ENCODE peak calls at places on chromosomes 7 and 10, in nine cellular contexts. D is astrocyte; N is esophagus squamous epithelium; J is hepatocyte; E is tibial artery; Q is heart right ventricle; T is neural progenitor cell; M is CD8-positive, alpha-beta T cell; X is GM23248. H is an unnamed sample. For H3K36me3, the result is how much of the 10 kb centered on the place peaks cover.

GRCh38 chr10:80444646-80445319 is 9.3 kb upstream of the TSPAN14 start:
- DNase-seq in D (peak), N (no peak), J (peak), E (peak), Q (peak), T (peak), M (peak), X (peak), H (peak)

GRCh38 chr10:98006266-98006665 is 24.2 kb downstream of the CRTAC1 start:
- DNase-seq in D (no peak), N (no peak), J (peak), E (no peak), Q (no peak), T (peak), M (no peak), X (no peak), H (peak)

GRCh38 chr7:46291064-46291463 is 370.0 kb upstream of the IGFBP3 start:
- DNase-seq in D (peak), N (no peak), J (peak), E (no peak), Q (no peak), T (no peak), M (no peak), X (peak), H (no peak)

GRCh38 chr7:38656976-38657375 is 25.8 kb upstream of the AMPH start:
- DNase-seq in D (no peak), N (no peak), J (no peak), E (no peak), Q (no peak), T (no peak), M (no peak), X (peak), H (no peak)

GRCh38 chr10:30803901-30804322 is 174.4 kb upstream of the LYZL2 start:
- DNase-seq in D (peak), N (no peak), J (no peak), E (peak), Q (no peak), T (no peak), M (no peak), X (peak), H (no peak)

GRCh38 chr10:72615985-72616384 is 9.9 kb downstream of the MICU1 start:
- DNase-seq in D (no peak), N (no peak), J (no peak), E (no peak), Q (no peak), T (no peak), M (no peak), X (peak), H (no peak)

GRCh38 chr10:115093286-115093775 is at the start of gene ATRNL1:
- DNase-seq in D (no peak), N (no peak), J (peak), E (no peak), Q (peak), T (peak), M (no peak), X (peak), H (peak)

GRCh38 chr7:51244053-51244452 is 72.6 kb downstream of the COBL start:
- DNase-seq in D (no peak), N (no peak), J (no peak), E (no peak), Q (no peak), T (no peak), M (no peak), X (no peak), H (no peak)

GRCh38 chr10:50919010-50919409 is 33.6 kb upstream of the A1CF start:
- DNase-seq in D (no peak), N (no peak), J (no peak), E (no peak), Q (no peak), T (no peak), M (no peak), X (peak), H (no peak)

GRCh38 chr7:140475747-140476333 is 3.5 kb downstream of the MKRN1 start:
- DNase-seq in D (peak), N (no peak), J (peak), E (no peak), Q (peak), T (peak), M (peak), X (peak), H (peak)

GRCh38 chr7:100582041-100582579 is 3.8 kb downstream of the LRCH4 start:
- DNase-seq in D (no peak), N (no peak), J (no peak), E (no peak), Q (no peak), T (no peak), M (no peak), X (no peak), H (no peak)

GRCh38 chr7:100583132-100584045 is 2.5 kb downstream of the LRCH4 start:
- DNase-seq in D (no peak), N (peak), J (peak), E (peak), Q (peak), T (no peak), M (peak), X (no peak), H (no peak)

GRCh38 chr7:100584046-100584676 is 1.8 kb downstream of the LRCH4 start:
- DNase-seq in D (no peak), N (no peak), J (peak), E (no peak), Q (peak), T (peak), M (no peak), X (no peak), H (no peak)

GRCh38 chr7:100580466-100581283 is 5.3 kb downstream of the LRCH4 start:
- DNase-seq in D (no peak), N (no peak), J (no peak), E (no peak), Q (no peak), T (no peak), M (no peak), X (no peak), H (no peak)

DNA sequence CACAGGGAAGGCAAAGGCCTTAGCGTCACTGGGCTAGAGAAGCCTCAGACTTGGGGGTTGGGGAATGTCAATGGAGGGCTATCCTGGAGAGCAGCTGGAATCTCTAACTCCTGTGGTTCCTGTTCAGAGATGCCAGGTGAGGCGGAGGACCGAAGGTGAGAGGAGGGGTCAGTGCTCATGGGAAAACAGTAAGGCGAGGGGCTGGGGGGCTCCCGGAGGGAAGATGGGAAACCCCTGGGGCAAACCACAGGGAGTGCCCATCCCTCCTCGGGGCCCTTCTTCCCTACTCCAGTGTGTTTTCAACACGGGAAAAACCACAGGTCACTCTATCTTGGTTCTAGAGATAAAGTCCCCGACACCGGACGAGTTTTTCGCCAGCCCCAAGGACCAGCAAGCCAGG is 3.3 kb downstream of the LRCH4 start:
- DNase-seq in D (no peak), N (no peak), J (no peak), E (no peak), Q (no peak), T (no peak), M (no peak), X (no peak), H (no peak)
- H3K4me3 ChIP-seq in D (no peak), N (peak), J (no peak), E (no peak), Q (no peak), T (no peak), M (peak), X (no peak), H (no peak)

GRCh38 chr10:109877546-109877945 is 45.8 kb downstream of the XPNPEP1 start:
- DNase-seq in D (no peak), N (no peak), J (no peak), E (no peak), Q (no peak), T (no peak), M (no peak), X (no peak), H (no peak)
- H3K36me3 ChIP-seq in D (under half), N (under half), J (under half), E (half or more), Q (half or more), T (under half), M (under half), X (under half), H (under half)

DNA sequence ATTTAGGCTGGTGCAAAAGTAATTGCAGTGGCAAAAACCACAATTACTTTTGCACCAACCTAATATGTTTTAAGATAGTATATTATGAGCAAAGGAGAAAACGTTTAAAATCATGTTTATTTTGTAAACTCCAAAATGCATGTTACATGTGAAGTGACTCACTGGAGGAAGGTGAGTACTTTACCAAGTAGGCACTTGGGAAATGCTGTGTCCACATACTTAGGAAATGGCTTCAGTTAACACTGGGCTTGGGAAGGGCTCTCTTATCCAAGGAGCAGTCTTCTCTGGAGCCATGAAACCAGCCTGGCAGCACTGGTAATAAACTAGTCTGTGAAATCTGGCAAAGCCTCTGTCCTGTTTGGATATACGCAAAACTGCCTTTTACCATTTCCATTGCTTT is 4.4 kb downstream of the RPS24 start:
- DNase-seq in D (no peak), N (no peak), J (no peak), E (no peak), Q (no peak), T (no peak), M (no peak), X (peak), H (no peak)
- H3K4me3 ChIP-seq in D (peak), N (no peak), J (no peak), E (no peak), Q (no peak), T (peak), M (no peak), X (no peak), H (no peak)

GRCh38 chr7:75957021-75957736 is 37.2 kb downstream of the TMEM120A start:
- DNase-seq in D (peak), N (no peak), J (peak), E (no peak), Q (no peak), T (peak), M (no peak), X (no peak), H (peak)
- H3K36me3 ChIP-seq in D (under half), N (under half), J (under half), E (half or more), Q (half or more), T (under half), M (under half), X (under half), H (under half)

GRCh38 chr7:157458254-157458633 is 121.4 kb downstream of the DNAJB6 start:
- DNase-seq in D (no peak), N (no peak), J (no peak), E (no peak), Q (no peak), T (no peak), M (no peak), X (no peak), H (no peak)

GRCh38 chr7:157462840-157463239 is 126.0 kb downstream of the DNAJB6 start:
- DNase-seq in D (no peak), N (no peak), J (no peak), E (peak), Q (no peak), T (no peak), M (no peak), X (no peak), H (no peak)

GRCh38 chr7:157459966-157460365 is 123.2 kb downstream of the DNAJB6 start:
- DNase-seq in D (no peak), N (no peak), J (no peak), E (no peak), Q (no peak), T (no peak), M (no peak), X (no peak), H (no peak)

GRCh38 chr7:157461805-157462771 is 125.3 kb downstream of the DNAJB6 start:
- DNase-seq in D (no peak), N (no peak), J (no peak), E (peak), Q (no peak), T (no peak), M (no peak), X (no peak), H (no peak)

GRCh38 chr7:157460721-157461120 is 123.9 kb downstream of the DNAJB6 start:
- DNase-seq in D (no peak), N (no peak), J (no peak), E (no peak), Q (no peak), T (no peak), M (no peak), X (no peak), H (no peak)
- H3K4me3 ChIP-seq in D (no peak), N (no peak), J (no peak), E (no peak), Q (no peak), T (no peak), M (no peak), X (no peak), H (no peak)

DNA sequence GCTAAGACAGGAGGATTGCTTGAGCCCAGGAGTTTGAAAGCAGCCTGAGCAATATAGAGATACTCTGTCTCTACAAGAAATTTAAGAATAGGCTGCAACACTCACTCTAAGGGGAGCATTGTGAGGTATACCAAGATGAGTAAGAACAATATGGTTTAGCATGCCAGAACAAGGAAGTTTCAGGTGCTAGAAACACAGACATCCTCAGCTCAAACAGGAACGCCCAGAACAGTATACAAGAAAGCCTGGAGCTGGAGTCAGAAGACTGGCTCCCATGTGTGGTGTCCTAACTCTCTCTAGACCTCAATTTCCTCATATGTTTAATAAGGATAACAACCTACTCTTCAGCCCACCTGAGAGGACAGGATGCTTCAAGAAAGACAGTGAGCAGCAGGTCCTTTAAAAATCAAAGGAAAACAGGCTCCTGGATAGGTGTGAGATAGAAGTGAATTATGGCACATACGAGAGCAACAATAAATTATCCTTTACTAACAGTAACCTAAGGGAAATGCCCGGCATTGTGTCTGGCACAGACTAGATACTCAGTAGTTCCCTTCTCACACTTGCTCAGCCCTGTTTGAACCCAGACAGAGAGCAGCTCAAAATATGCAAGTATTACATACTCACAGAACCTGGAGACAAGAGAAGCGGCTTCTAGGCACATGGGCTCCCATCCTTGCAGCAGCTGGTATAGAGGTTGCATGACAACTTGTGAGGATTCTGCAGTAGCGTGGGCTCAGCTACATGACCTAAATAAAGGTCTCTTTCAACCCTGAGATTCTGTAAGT is 45.4 kb downstream of the KAT6B start:
- DNase-seq in D (no peak), N (no peak), J (peak), E (no peak), Q (no peak), T (no peak), M (no peak), X (no peak), H (no peak)
- H3K36me3 ChIP-seq in D (under half), N (under half), J (under half), E (under half), Q (under half), T (under half), M (under half), X (under half), H (under half)

GRCh38 chr7:86931439-86931838 is 128.0 kb downstream of the ELAPOR2 start:
- DNase-seq in D (no peak), N (no peak), J (no peak), E (no peak), Q (no peak), T (no peak), M (no peak), X (no peak), H (no peak)
- H3K4me3 ChIP-seq in D (no peak), N (no peak), J (no peak), E (no peak), Q (no peak), T (no peak), M (no peak), X (peak), H (no peak)

H was measured in H7.